ENCODE peak calls at places on chromosome 1, in seven cellular contexts. One of them, this sample, is unnamed.

GRCh38 chr1:180169641-180170155 is 15.0 kb downstream of the QSOX1 start:
- DNase-seq in left ventricle myocardium inferior: no peak
- DNase-seq in amygdala: no peak
- DNase-seq in cardiac fibroblast: no peak
- DNase-seq in AG09309: no peak
- DNase-seq in foreskin melanocyte: no peak
- DNase-seq in activated CD4-positive, alpha-beta memory T cell treated with anti-CD3 and anti-CD28 coated beads, Interleukin-2, amount 10 ng/mL, durations not matched to agents 7 days and 5 days: no peak
- DNase-seq in this sample: no peak

GRCh38 chr1:43048601-43049011 is 89.9 kb upstream of the SLC2A1 start:
- DNase-seq in left ventricle myocardium inferior: no peak
- DNase-seq in amygdala: no peak
- DNase-seq in cardiac fibroblast: no peak
- DNase-seq in AG09309: no peak
- DNase-seq in foreskin melanocyte: no peak
- DNase-seq in activated CD4-positive, alpha-beta memory T cell treated with anti-CD3 and anti-CD28 coated beads, Interleukin-2, amount 10 ng/mL, durations not matched to agents 7 days and 5 days: no peak
- DNase-seq in this sample: no peak

GRCh38 chr1:57966751-57967406 is 543.0 kb upstream of the DAB1 start:
- DNase-seq in left ventricle myocardium inferior: peak
- DNase-seq in amygdala: no peak
- DNase-seq in cardiac fibroblast: peak
- DNase-seq in AG09309: no peak
- DNase-seq in foreskin melanocyte: no peak
- DNase-seq in activated CD4-positive, alpha-beta memory T cell treated with anti-CD3 and anti-CD28 coated beads, Interleukin-2, amount 10 ng/mL, durations not matched to agents 7 days and 5 days: no peak
- DNase-seq in this sample: no peak

GRCh38 chr1:52601976-52602327 is 219 bp upstream of the GPX7 start:
- DNase-seq in left ventricle myocardium inferior: no peak
- DNase-seq in amygdala: no peak
- DNase-seq in cardiac fibroblast: no peak
- DNase-seq in AG09309: no peak
- DNase-seq in foreskin melanocyte: no peak
- DNase-seq in activated CD4-positive, alpha-beta memory T cell treated with anti-CD3 and anti-CD28 coated beads, Interleukin-2, amount 10 ng/mL, durations not matched to agents 7 days and 5 days: no peak
- DNase-seq in this sample: no peak

GRCh38 chr1:1290238-1290731 is 10.0 kb downstream of the SCNN1D start:
- DNase-seq in left ventricle myocardium inferior: peak
- DNase-seq in amygdala: no peak
- DNase-seq in cardiac fibroblast: peak
- DNase-seq in AG09309: no peak
- DNase-seq in foreskin melanocyte: no peak
- DNase-seq in activated CD4-positive, alpha-beta memory T cell treated with anti-CD3 and anti-CD28 coated beads, Interleukin-2, amount 10 ng/mL, durations not matched to agents 7 days and 5 days: peak
- DNase-seq in this sample: peak

GRCh38 chr1:116954450-116954849 is 44.7 kb downstream of the PTGFRN start:
- DNase-seq in left ventricle myocardium inferior: no peak
- DNase-seq in amygdala: no peak
- DNase-seq in cardiac fibroblast: peak
- DNase-seq in AG09309: no peak
- DNase-seq in foreskin melanocyte: no peak
- DNase-seq in activated CD4-positive, alpha-beta memory T cell treated with anti-CD3 and anti-CD28 coated beads, Interleukin-2, amount 10 ng/mL, durations not matched to agents 7 days and 5 days: no peak
- DNase-seq in this sample: no peak

GRCh38 chr1:241310451-241310850 is 46.6 kb downstream of the RGS7 start:
- DNase-seq in left ventricle myocardium inferior: no peak
- DNase-seq in amygdala: no peak
- DNase-seq in cardiac fibroblast: no peak
- DNase-seq in AG09309: peak
- DNase-seq in foreskin melanocyte: no peak
- DNase-seq in activated CD4-positive, alpha-beta memory T cell treated with anti-CD3 and anti-CD28 coated beads, Interleukin-2, amount 10 ng/mL, durations not matched to agents 7 days and 5 days: no peak
- DNase-seq in this sample: no peak

GRCh38 chr1:9442266-9442846 is 96.9 kb upstream of the SLC25A33 start:
- DNase-seq in left ventricle myocardium inferior: no peak
- DNase-seq in amygdala: no peak
- DNase-seq in cardiac fibroblast: no peak
- DNase-seq in AG09309: no peak
- DNase-seq in foreskin melanocyte: peak
- DNase-seq in activated CD4-positive, alpha-beta memory T cell treated with anti-CD3 and anti-CD28 coated beads, Interleukin-2, amount 10 ng/mL, durations not matched to agents 7 days and 5 days: no peak
- DNase-seq in this sample: no peak

GRCh38 chr1:39128959-39129358 is 75.5 kb upstream of the MACF1 start:
- DNase-seq in left ventricle myocardium inferior: no peak
- DNase-seq in amygdala: no peak
- DNase-seq in cardiac fibroblast: no peak
- DNase-seq in AG09309: no peak
- DNase-seq in foreskin melanocyte: no peak
- DNase-seq in activated CD4-positive, alpha-beta memory T cell treated with anti-CD3 and anti-CD28 coated beads, Interleukin-2, amount 10 ng/mL, durations not matched to agents 7 days and 5 days: no peak
- DNase-seq in this sample: no peak

GRCh38 chr1:44076093-44076492 is 42.5 kb upstream of the KLF17 start:
- DNase-seq in left ventricle myocardium inferior: no peak
- DNase-seq in amygdala: no peak
- DNase-seq in cardiac fibroblast: peak
- DNase-seq in AG09309: no peak
- DNase-seq in foreskin melanocyte: peak
- DNase-seq in activated CD4-positive, alpha-beta memory T cell treated with anti-CD3 and anti-CD28 coated beads, Interleukin-2, amount 10 ng/mL, durations not matched to agents 7 days and 5 days: no peak
- DNase-seq in this sample: no peak

GRCh38 chr1:203325004-203325417 is 19.7 kb downstream of the BTG2 start:
- DNase-seq in left ventricle myocardium inferior: no peak
- DNase-seq in amygdala: no peak
- DNase-seq in cardiac fibroblast: peak
- DNase-seq in AG09309: no peak
- DNase-seq in foreskin melanocyte: no peak
- DNase-seq in activated CD4-positive, alpha-beta memory T cell treated with anti-CD3 and anti-CD28 coated beads, Interleukin-2, amount 10 ng/mL, durations not matched to agents 7 days and 5 days: peak
- DNase-seq in this sample: peak

GRCh38 chr1:12047120-12047876 is 15.8 kb upstream of the TNFRSF8 start:
- DNase-seq in left ventricle myocardium inferior: no peak
- DNase-seq in amygdala: no peak
- DNase-seq in cardiac fibroblast: no peak
- DNase-seq in AG09309: peak
- DNase-seq in foreskin melanocyte: no peak
- DNase-seq in activated CD4-positive, alpha-beta memory T cell treated with anti-CD3 and anti-CD28 coated beads, Interleukin-2, amount 10 ng/mL, durations not matched to agents 7 days and 5 days: peak
- DNase-seq in this sample: peak

GRCh38 chr1:115412286-115412685 is 74.2 kb upstream of the NGF start:
- DNase-seq in left ventricle myocardium inferior: no peak
- DNase-seq in amygdala: no peak
- DNase-seq in cardiac fibroblast: no peak
- DNase-seq in AG09309: no peak
- DNase-seq in foreskin melanocyte: no peak
- DNase-seq in activated CD4-positive, alpha-beta memory T cell treated with anti-CD3 and anti-CD28 coated beads, Interleukin-2, amount 10 ng/mL, durations not matched to agents 7 days and 5 days: no peak
- DNase-seq in this sample: no peak

GRCh38 chr1:215001419-215002021 is 81.0 kb upstream of the KCNK2 start:
- DNase-seq in left ventricle myocardium inferior: no peak
- DNase-seq in amygdala: no peak
- DNase-seq in cardiac fibroblast: no peak
- DNase-seq in AG09309: no peak
- DNase-seq in foreskin melanocyte: no peak
- DNase-seq in activated CD4-positive, alpha-beta memory T cell treated with anti-CD3 and anti-CD28 coated beads, Interleukin-2, amount 10 ng/mL, durations not matched to agents 7 days and 5 days: no peak
- DNase-seq in this sample: no peak

GRCh38 chr1:6785318-6785712 is at the start of gene CAMTA1:
- DNase-seq in left ventricle myocardium inferior: no peak
- DNase-seq in amygdala: no peak
- DNase-seq in cardiac fibroblast: no peak
- DNase-seq in AG09309: no peak
- DNase-seq in foreskin melanocyte: no peak
- DNase-seq in activated CD4-positive, alpha-beta memory T cell treated with anti-CD3 and anti-CD28 coated beads, Interleukin-2, amount 10 ng/mL, durations not matched to agents 7 days and 5 days: no peak
- DNase-seq in this sample: no peak